ENCODE peak calls at places on chromosomes 6 and 20, in nine cellular contexts. One of them, this sample, is unnamed.

GRCh38 chr20:14449323-14449722 is 111.9 kb upstream of the FLRT3 start:
- DNase-seq in mucosa of descending colon: no peak
- DNase-seq in GM23248: peak; percentile 43
- DNase-seq in aorta: no peak
- DNase-seq in left ventricle myocardium inferior: no peak
- DNase-seq in stomach: no peak
- DNase-seq in CD4-positive, alpha-beta memory T cell: no peak
- DNase-seq in left lung: no peak
- DNase-seq in cardiac muscle cell: no peak
- DNase-seq in this sample: no peak

GRCh38 chr6:119476554-119476953 is 127.0 kb upstream of the MAN1A1 start:
- DNase-seq in CD4-positive, alpha-beta memory T cell: no peak
- DNase-seq in mucosa of descending colon: no peak
- DNase-seq in cardiac muscle cell: no peak
- DNase-seq in left ventricle myocardium inferior: no peak
- DNase-seq in left lung: no peak
- DNase-seq in aorta: no peak
- DNase-seq in stomach: no peak
- DNase-seq in GM23248: no peak
- DNase-seq in this sample: no peak

GRCh38 chr6:165231581-165232276 is 77.7 kb downstream of the C6orf118 start:
- DNase-seq in GM23248: peak; percentile 85
- DNase-seq in cardiac muscle cell: peak; percentile 43
- DNase-seq in aorta: no peak
- DNase-seq in left ventricle myocardium inferior: no peak
- DNase-seq in CD4-positive, alpha-beta memory T cell: no peak
- DNase-seq in mucosa of descending colon: no peak
- DNase-seq in left lung: no peak
- DNase-seq in stomach: no peak
- DNase-seq in this sample: peak; percentile 31

GRCh38 chr20:62938105-62938888 is at the start of gene GID8:
- DNase-seq in cardiac muscle cell: peak; percentile 73
- DNase-seq in mucosa of descending colon: peak; percentile 74
- DNase-seq in left lung: peak; percentile 90
- DNase-seq in CD4-positive, alpha-beta memory T cell: no peak
- DNase-seq in aorta: peak; percentile 81
- DNase-seq in stomach: peak; percentile 60
- DNase-seq in GM23248: peak; percentile 86
- DNase-seq in left ventricle myocardium inferior: peak; percentile 56
- DNase-seq in this sample: peak; percentile 56

GRCh38 chr20:57795977-57796560 is 86.3 kb upstream of the PMEPA1 start:
- DNase-seq in left lung: no peak
- DNase-seq in mucosa of descending colon: no peak
- DNase-seq in aorta: peak; percentile 9
- DNase-seq in GM23248: no peak
- DNase-seq in left ventricle myocardium inferior: no peak
- DNase-seq in stomach: no peak
- DNase-seq in CD4-positive, alpha-beta memory T cell: no peak
- DNase-seq in cardiac muscle cell: no peak
- DNase-seq in this sample: no peak

GRCh38 chr6:27772261-27773001 is 139.8 kb downstream of the OR2B2 start:
- DNase-seq in stomach: peak; percentile 89
- DNase-seq in mucosa of descending colon: peak; percentile 95
- DNase-seq in left ventricle myocardium inferior: peak; percentile 84
- DNase-seq in GM23248: peak; percentile 95
- DNase-seq in left lung: peak; percentile 98
- DNase-seq in aorta: peak; percentile 95
- DNase-seq in cardiac muscle cell: peak; percentile 89
- DNase-seq in CD4-positive, alpha-beta memory T cell: peak; percentile 83
- DNase-seq in this sample: peak; percentile 99

GRCh38 chr20:20017852-20018245 is 687 bp downstream of the NAA20 start:
- DNase-seq in CD4-positive, alpha-beta memory T cell: peak; percentile 7
- DNase-seq in cardiac muscle cell: no peak
- DNase-seq in left lung: no peak
- DNase-seq in GM23248: peak; percentile 50
- DNase-seq in left ventricle myocardium inferior: no peak
- DNase-seq in stomach: no peak
- DNase-seq in aorta: no peak
- DNase-seq in mucosa of descending colon: no peak
- DNase-seq in this sample: no peak

GRCh38 chr6:66948106-66948505 is 1241.1 kb upstream of the EYS start:
- DNase-seq in GM23248: no peak
- DNase-seq in stomach: no peak
- DNase-seq in left lung: no peak
- DNase-seq in aorta: no peak
- DNase-seq in cardiac muscle cell: no peak
- DNase-seq in mucosa of descending colon: no peak
- DNase-seq in left ventricle myocardium inferior: no peak
- DNase-seq in CD4-positive, alpha-beta memory T cell: no peak
- DNase-seq in this sample: no peak

GRCh38 chr6:97068211-97068610 is 143.7 kb downstream of the KLHL32 start:
- DNase-seq in left ventricle myocardium inferior: no peak
- DNase-seq in stomach: no peak
- DNase-seq in aorta: no peak
- DNase-seq in GM23248: peak; percentile 69
- DNase-seq in left lung: no peak
- DNase-seq in mucosa of descending colon: no peak
- DNase-seq in cardiac muscle cell: peak; percentile 23
- DNase-seq in CD4-positive, alpha-beta memory T cell: peak; percentile 4
- DNase-seq in this sample: no peak

GRCh38 chr20:53279735-53280134 is 307.6 kb downstream of the TSHZ2 start:
- DNase-seq in cardiac muscle cell: no peak
- DNase-seq in GM23248: no peak
- DNase-seq in CD4-positive, alpha-beta memory T cell: no peak
- DNase-seq in aorta: no peak
- DNase-seq in left ventricle myocardium inferior: no peak
- DNase-seq in left lung: no peak
- DNase-seq in mucosa of descending colon: no peak
- DNase-seq in stomach: no peak
- DNase-seq in this sample: no peak

GRCh38 chr6:147651249-147652063 is 143.0 kb downstream of the SAMD5 start:
- DNase-seq in stomach: no peak
- DNase-seq in left lung: no peak
- DNase-seq in mucosa of descending colon: peak; percentile 35
- DNase-seq in GM23248: no peak
- DNase-seq in cardiac muscle cell: no peak
- DNase-seq in CD4-positive, alpha-beta memory T cell: no peak
- DNase-seq in left ventricle myocardium inferior: peak; percentile 22
- DNase-seq in aorta: no peak
- DNase-seq in this sample: peak; percentile 56

GRCh38 chr6:105207524-105208269 is 27.9 kb upstream of the POPDC3 start:
- DNase-seq in aorta: no peak
- DNase-seq in mucosa of descending colon: no peak
- DNase-seq in left lung: no peak
- DNase-seq in stomach: no peak
- DNase-seq in left ventricle myocardium inferior: no peak
- DNase-seq in GM23248: peak; percentile 66
- DNase-seq in cardiac muscle cell: no peak
- DNase-seq in CD4-positive, alpha-beta memory T cell: no peak
- DNase-seq in this sample: peak; percentile 25

GRCh38 chr20:49272654-49273053 is 5.2 kb downstream of the ZNFX1 start:
- DNase-seq in left lung: no peak
- DNase-seq in cardiac muscle cell: no peak
- DNase-seq in CD4-positive, alpha-beta memory T cell: no peak
- DNase-seq in left ventricle myocardium inferior: no peak
- DNase-seq in mucosa of descending colon: no peak
- DNase-seq in GM23248: no peak
- DNase-seq in aorta: no peak
- DNase-seq in stomach: no peak
- DNase-seq in this sample: no peak

GRCh38 chr20:49267327-49267726 is 10.5 kb downstream of the ZNFX1 start:
- DNase-seq in GM23248: no peak
- DNase-seq in cardiac muscle cell: no peak
- DNase-seq in mucosa of descending colon: no peak
- DNase-seq in CD4-positive, alpha-beta memory T cell: no peak
- DNase-seq in left ventricle myocardium inferior: no peak
- DNase-seq in left lung: no peak
- DNase-seq in stomach: no peak
- DNase-seq in aorta: no peak
- DNase-seq in this sample: no peak

GRCh38 chr20:49270736-49271135 is 7.1 kb downstream of the ZNFX1 start:
- DNase-seq in cardiac muscle cell: no peak
- DNase-seq in CD4-positive, alpha-beta memory T cell: no peak
- DNase-seq in left ventricle myocardium inferior: no peak
- DNase-seq in stomach: no peak
- DNase-seq in mucosa of descending colon: no peak
- DNase-seq in left lung: no peak
- DNase-seq in aorta: no peak
- DNase-seq in GM23248: no peak
- DNase-seq in this sample: no peak

GRCh38 chr20:49268600-49269365 is 9.1 kb downstream of the ZNFX1 start:
- DNase-seq in cardiac muscle cell: no peak
- DNase-seq in stomach: no peak
- DNase-seq in left ventricle myocardium inferior: no peak
- DNase-seq in aorta: no peak
- DNase-seq in left lung: no peak
- DNase-seq in GM23248: peak; percentile 69
- DNase-seq in mucosa of descending colon: no peak
- DNase-seq in CD4-positive, alpha-beta memory T cell: no peak
- DNase-seq in this sample: no peak

DNA sequence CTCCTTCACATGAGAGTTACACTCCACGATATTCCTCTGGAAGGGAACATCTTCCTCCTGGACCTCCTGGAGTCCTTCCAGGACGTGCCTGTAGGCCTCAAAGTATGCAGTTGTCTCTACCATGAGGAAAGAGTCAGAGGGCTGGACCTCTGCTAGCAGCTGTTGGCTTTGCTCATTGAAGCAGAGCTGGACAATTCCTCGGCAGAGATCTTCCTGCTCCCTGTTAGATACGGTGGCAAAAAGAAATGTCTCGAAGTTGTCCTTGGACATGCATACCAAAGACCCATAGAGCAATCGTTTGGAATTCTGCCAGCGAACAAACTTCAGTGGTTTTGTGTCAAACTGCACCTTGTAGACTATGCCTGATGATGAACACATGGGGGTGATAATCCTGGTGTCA is 7.7 kb downstream of the ZNFX1 start:
- DNase-seq in left ventricle myocardium inferior: no peak
- DNase-seq in left lung: no peak
- DNase-seq in stomach: no peak
- DNase-seq in cardiac muscle cell: no peak
- DNase-seq in mucosa of descending colon: no peak
- DNase-seq in aorta: no peak
- DNase-seq in CD4-positive, alpha-beta memory T cell: no peak
- DNase-seq in GM23248: peak; percentile 79
- DNase-seq in this sample: peak; percentile 48
- H3K36me3 ChIP-seq in left ventricle myocardium inferior: peaks cover 85% of the 10 kb centered on the region
- H3K36me3 ChIP-seq in left lung: no peaks in the 10 kb centered on the region
- H3K36me3 ChIP-seq in stomach: peaks cover 76% of the 10 kb centered on the region
- H3K36me3 ChIP-seq in cardiac muscle cell: peaks cover 38% of the 10 kb centered on the region
- H3K36me3 ChIP-seq in mucosa of descending colon: peaks cover 9% of the 10 kb centered on the region
- H3K36me3 ChIP-seq in aorta: peaks cover under 1% of the 10 kb centered on the region
- H3K36me3 ChIP-seq in CD4-positive, alpha-beta memory T cell: peaks cover 54% of the 10 kb centered on the region
- H3K36me3 ChIP-seq in GM23248: peaks cover 42% of the 10 kb centered on the region
- H3K36me3 ChIP-seq in this sample: peaks cover 98% of the 10 kb centered on the region

GRCh38 chr20:46456255-46457028 is 50.0 kb upstream of the ELMO2 start:
- DNase-seq in stomach: no peak
- DNase-seq in GM23248: no peak
- DNase-seq in cardiac muscle cell: no peak
- DNase-seq in CD4-positive, alpha-beta memory T cell: no peak
- DNase-seq in left ventricle myocardium inferior: no peak
- DNase-seq in aorta: no peak
- DNase-seq in mucosa of descending colon: no peak
- DNase-seq in left lung: no peak
- DNase-seq in this sample: no peak
- H3K9me3 ChIP-seq in stomach: peaks cover 27% of the 10 kb centered on the region
- H3K9me3 ChIP-seq in GM23248: no peaks in the 10 kb centered on the region
- H3K9me3 ChIP-seq in cardiac muscle cell: no peaks in the 10 kb centered on the region
- H3K9me3 ChIP-seq in CD4-positive, alpha-beta memory T cell: no peaks in the 10 kb centered on the region
- H3K9me3 ChIP-seq in left ventricle myocardium inferior: peaks cover 22% of the 10 kb centered on the region
- H3K9me3 ChIP-seq in aorta: no peaks in the 10 kb centered on the region
- H3K9me3 ChIP-seq in mucosa of descending colon: no peaks in the 10 kb centered on the region
- H3K9me3 ChIP-seq in left lung: peaks cover 19% of the 10 kb centered on the region
- H3K9me3 ChIP-seq in this sample: peaks cover 7% of the 10 kb centered on the region

DNA sequence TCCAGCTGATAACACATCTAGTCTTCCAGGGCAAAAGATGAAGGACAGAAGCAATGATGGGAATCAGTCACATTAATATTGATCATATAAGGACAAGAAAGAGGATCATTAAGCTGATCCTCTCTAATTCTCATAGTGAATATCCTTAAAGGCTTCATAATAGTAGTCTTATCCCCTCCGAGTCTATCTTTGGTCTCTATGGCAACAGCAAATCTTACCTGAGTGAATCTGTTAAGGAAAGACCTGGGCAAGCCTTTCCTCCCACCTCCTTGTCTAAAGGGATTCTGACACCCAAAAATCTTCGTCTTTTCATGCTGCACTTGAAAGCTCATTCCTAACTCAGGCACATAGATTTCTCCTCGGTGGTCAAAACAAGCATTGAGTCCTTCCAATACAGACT is 86.4 kb upstream of the LYRM2 start:
- DNase-seq in left lung: no peak
- DNase-seq in left ventricle myocardium inferior: no peak
- DNase-seq in CD4-positive, alpha-beta memory T cell: no peak
- DNase-seq in stomach: no peak
- DNase-seq in cardiac muscle cell: no peak
- DNase-seq in mucosa of descending colon: no peak
- DNase-seq in aorta: no peak
- DNase-seq in GM23248: no peak
- DNase-seq in this sample: no peak
- H3K36me3 ChIP-seq in left lung: no peaks in the 10 kb centered on the region
- H3K36me3 ChIP-seq in left ventricle myocardium inferior: peaks cover 97% of the 10 kb centered on the region
- H3K36me3 ChIP-seq in CD4-positive, alpha-beta memory T cell: peaks cover 51% of the 10 kb centered on the region
- H3K36me3 ChIP-seq in stomach: peaks cover 97% of the 10 kb centered on the region
- H3K36me3 ChIP-seq in cardiac muscle cell: peaks cover 47% of the 10 kb centered on the region
- H3K36me3 ChIP-seq in mucosa of descending colon: no peaks in the 10 kb centered on the region
- H3K36me3 ChIP-seq in aorta: peaks cover 7% of the 10 kb centered on the region
- H3K36me3 ChIP-seq in GM23248: peaks cover 47% of the 10 kb centered on the region
- H3K36me3 ChIP-seq in this sample: peaks cover 48% of the 10 kb centered on the region

GRCh38 chr6:50381106-50381415 is 331.3 kb upstream of the DEFB112 start:
- DNase-seq in CD4-positive, alpha-beta memory T cell: no peak
- DNase-seq in aorta: no peak
- DNase-seq in stomach: no peak
- DNase-seq in mucosa of descending colon: no peak
- DNase-seq in GM23248: no peak
- DNase-seq in left ventricle myocardium inferior: no peak
- DNase-seq in cardiac muscle cell: no peak
- DNase-seq in left lung: no peak
- DNase-seq in this sample: no peak

DNA sequence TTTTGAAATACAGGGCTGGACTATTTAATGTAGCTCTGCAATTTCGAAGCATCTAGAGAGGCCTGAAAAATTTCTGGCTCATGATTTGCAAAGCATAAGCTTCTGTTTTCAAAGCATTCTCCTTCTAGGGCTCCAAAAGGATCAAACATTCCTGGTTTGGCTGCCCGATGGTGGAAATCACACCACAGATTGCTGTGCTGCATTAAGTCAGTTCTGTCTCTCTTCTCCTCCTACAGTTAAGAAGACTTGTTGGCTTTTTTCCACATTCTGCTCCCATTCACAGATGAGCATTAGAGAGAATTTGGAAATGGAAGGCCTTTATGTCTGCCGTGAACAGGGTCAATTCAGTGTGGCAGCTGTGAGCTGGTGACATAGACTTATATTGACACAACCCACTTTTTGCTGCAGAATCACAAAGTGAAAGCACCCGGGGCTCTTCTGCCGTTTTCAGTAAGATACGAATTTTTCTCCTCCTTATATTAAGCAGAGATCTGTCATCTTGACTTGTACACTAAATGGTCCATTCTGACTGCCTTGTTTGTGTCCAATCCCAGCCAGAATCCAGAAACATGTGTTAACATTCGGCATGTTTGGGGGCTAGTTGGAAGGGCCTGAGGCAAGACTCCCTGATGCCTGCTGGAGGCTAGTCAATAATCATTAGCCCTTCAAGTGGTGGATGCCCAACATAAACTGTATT is 330.8 kb upstream of the DEFB112 start:
- DNase-seq in cardiac muscle cell: no peak
- DNase-seq in left lung: no peak
- DNase-seq in GM23248: no peak
- DNase-seq in mucosa of descending colon: no peak
- DNase-seq in left ventricle myocardium inferior: no peak
- DNase-seq in stomach: no peak
- DNase-seq in aorta: no peak
- DNase-seq in CD4-positive, alpha-beta memory T cell: no peak
- DNase-seq in this sample: no peak
- H3K9me3 ChIP-seq in cardiac muscle cell: no peaks in the 10 kb centered on the region
- H3K9me3 ChIP-seq in left lung: peaks cover 14% of the 10 kb centered on the region
- H3K9me3 ChIP-seq in GM23248: no peaks in the 10 kb centered on the region
- H3K9me3 ChIP-seq in mucosa of descending colon: no peaks in the 10 kb centered on the region
- H3K9me3 ChIP-seq in left ventricle myocardium inferior: peaks cover 22% of the 10 kb centered on the region
- H3K9me3 ChIP-seq in stomach: peaks cover 18% of the 10 kb centered on the region
- H3K9me3 ChIP-seq in aorta: no peaks in the 10 kb centered on the region
- H3K9me3 ChIP-seq in CD4-positive, alpha-beta memory T cell: no peaks in the 10 kb centered on the region
- H3K9me3 ChIP-seq in this sample: peaks cover 2% of the 10 kb centered on the region